ENCODE peak calls at places on chromosomes 5 and 9, in seven cellular contexts. Z is Kasumi-1; Y is mammary epithelial cell; F is activated effector memory CD4-positive, alpha-beta T cell treated with anti-CD3 and anti-CD28 coated beads, Interleukin-2, amount 50 U/mL, for 16 hours; P is cardiac fibroblast; B is occipital lobe; N is fibroblast of the conjunctiva. D is an unnamed sample.
A peak's percentile ranks its signal among the peaks of the same experiment; 100 is the strongest.

GRCh38 chr5:67257500-67257899 is 60.9 kb upstream of the CD180 start:
- DNase-seq in Y (peak; percentile 82), N (no peak), B (no peak), Z (no peak), P (no peak), F (no peak), D (no peak)

GRCh38 chr5:86862093-86862492 is 244.4 kb downstream of the COX7C start:
- DNase-seq in F (no peak), B (no peak), P (no peak), Z (no peak), N (no peak), Y (no peak), D (no peak)

GRCh38 chr5:173866249-173867172 is 21.6 kb upstream of the CPEB4 start:
- DNase-seq in F (no peak), Z (peak; percentile 76), B (peak; percentile 89), N (no peak), Y (no peak), P (no peak), D (no peak)

GRCh38 chr5:151557951-151558350 is 33.2 kb downstream of the FAT2 start:
- DNase-seq in P (no peak), F (no peak), B (no peak), N (no peak), Z (no peak), Y (no peak), D (no peak)

GRCh38 chr5:124825983-124826337 is 79.5 kb upstream of the ZNF608 start:
- DNase-seq in Y (no peak), F (no peak), N (no peak), Z (no peak), P (no peak), B (no peak), D (no peak)

GRCh38 chr5:125277494-125278154 is 531.2 kb upstream of the ZNF608 start:
- DNase-seq in B (no peak), N (peak; percentile 13), Z (no peak), F (no peak), Y (peak; percentile 95), P (peak; percentile 54), D (no peak)

GRCh38 chr5:962801-963200 is 45.8 kb upstream of the NKD2 start:
- DNase-seq in Z (no peak), F (peak; percentile 53), B (no peak), P (no peak), N (no peak), Y (no peak), D (peak; percentile 1)

GRCh38 chr5:68484307-68485068 is 268.9 kb downstream of the PIK3R1 start:
- DNase-seq in Y (peak; percentile 31), F (no peak), Z (no peak), P (peak; percentile 33), N (peak; percentile 82), B (no peak), D (no peak)

GRCh38 chr5:57383093-57383861 is 99.3 kb downstream of the ACTBL2 start:
- DNase-seq in Z (no peak), N (peak; percentile 73), B (no peak), Y (peak; percentile 75), F (peak; percentile 75), P (peak; percentile 88), D (no peak)

GRCh38 chr9:126605792-126606482 is 7.8 kb upstream of the LMX1B start:
- DNase-seq in F (no peak), Y (peak; percentile 92), Z (no peak), B (no peak), P (peak; percentile 8), N (no peak), D (no peak)

GRCh38 chr9:84061613-84062205 is 81.1 kb downstream of the RMI1 start:
- DNase-seq in P (no peak), Y (no peak), F (no peak), Z (no peak), N (no peak), B (no peak), D (no peak)

GRCh38 chr9:104747565-104748358 is at the start of gene NIPSNAP3A:
- DNase-seq in P (peak; percentile 72), Y (peak; percentile 80), B (peak; percentile 91), F (peak; percentile 95), Z (peak; percentile 88), N (no peak), D (peak; percentile 96)

GRCh38 chr9:13911473-13911872 is 402.5 kb downstream of the NFIB start:
- DNase-seq in P (no peak), B (no peak), F (no peak), N (no peak), Y (no peak), Z (no peak), D (no peak)

GRCh38 chr5:43601454-43602260 is 1.3 kb upstream of the NNT start:
- DNase-seq in Z (peak; percentile 11), N (no peak), P (peak; percentile 21), B (no peak), F (no peak), Y (peak; percentile 30), D (no peak)

GRCh38 chr5:59361454-59361853 is 532.1 kb downstream of the PDE4D start:
- DNase-seq in Y (no peak), Z (no peak), F (no peak), N (no peak), P (no peak), B (no peak), D (no peak)